ENCODE peak calls at places on chromosomes 12 and 14, in five cellular contexts. B, W, L, V and P are unnamed samples. For H3K79me2, the result is how much of the 10 kb centered on the place peaks cover.

GRCh38 chr14:104928391-104929133 is 3.9 kb downstream of the PLD4 start:
- DNase-seq in B (no peak), W (no peak), L (no peak), V (no peak), P (no peak)

GRCh38 chr14:78697341-78697740 is 527.2 kb downstream of the NRXN3 start:
- DNase-seq in B (peak), W (peak), L (no peak), V (no peak), P (peak)

GRCh38 chr12:112340983-112341840 is 41.0 kb downstream of the HECTD4 start:
- DNase-seq in B (no peak), W (no peak), L (no peak), V (no peak), P (no peak)

GRCh38 chr14:103257211-103257962 is 76.7 kb upstream of the EIF5 start:
- DNase-seq in B (no peak), W (no peak), L (peak), V (no peak), P (no peak)

GRCh38 chr12:130157998-130158774 is 4.1 kb upstream of the FZD10 start:
- DNase-seq in B (no peak), W (no peak), L (no peak), V (no peak), P (no peak)

GRCh38 chr14:26960049-26960688 is 362.3 kb upstream of the NOVA1 start:
- DNase-seq in B (no peak), W (no peak), L (no peak), V (no peak), P (no peak)

GRCh38 chr14:98498019-98498885 is 773.7 kb downstream of the BCL11B start:
- DNase-seq in B (no peak), W (no peak), L (no peak), V (no peak), P (no peak)

GRCh38 chr12:2803635-2804380 is 8.7 kb upstream of the ITFG2 start:
- DNase-seq in B (no peak), W (no peak), L (no peak), V (peak), P (no peak)

GRCh38 chr12:6532927-6533652 is 1.2 kb upstream of the GAPDH start:
- DNase-seq in B (peak), W (peak), L (peak), V (no peak), P (no peak)

GRCh38 chr12:12561305-12562015 is 1.2 kb downstream of the DUSP16 start:
- DNase-seq in B (peak), W (peak), L (peak), V (no peak), P (no peak)

GRCh38 chr14:57865450-57866198 is at the start of gene SLC35F4:
- DNase-seq in B (peak), W (no peak), L (peak), V (no peak), P (no peak)

GRCh38 chr12:49930515-49931288 is 19.8 kb upstream of the AQP2 start:
- DNase-seq in B (no peak), W (no peak), L (no peak), V (no peak), P (no peak)

GRCh38 chr14:71703477-71703876 is 228.8 kb upstream of the RGS6 start:
- DNase-seq in B (no peak), W (no peak), L (no peak), V (no peak), P (no peak)

GRCh38 chr14:35844494-35844893 is 18.4 kb downstream of the BRMS1L start:
- DNase-seq in B (no peak), W (no peak), L (no peak), V (no peak), P (no peak)

GRCh38 chr12:50017047-50017446 is 8.2 kb downstream of the RACGAP1 start:
- DNase-seq in B (no peak), W (no peak), L (no peak), V (no peak), P (no peak)

GRCh38 chr12:104718581-104718980 is 239.5 kb downstream of the SLC41A2 start:
- DNase-seq in B (no peak), W (no peak), L (no peak), V (no peak), P (no peak)

GRCh38 chr12:99130808-99131538 is 485.9 kb downstream of the APAF1 start:
- DNase-seq in B (no peak), W (no peak), L (no peak), V (peak), P (no peak)

GRCh38 chr12:53023-53734 is 13.4 kb upstream of the IQSEC3 start:
- DNase-seq in B (no peak), W (no peak), L (no peak), V (no peak), P (no peak)

GRCh38 chr14:73393375-73393774 is 65.0 kb downstream of the NUMB start:
- DNase-seq in B (no peak), W (no peak), L (no peak), V (no peak), P (no peak)

GRCh38 chr12:104790296-104791125 is 167.6 kb downstream of the SLC41A2 start:
- DNase-seq in B (peak), W (peak), L (peak), V (peak), P (peak)

GRCh38 chr12:51475543-51475942 is 50.9 kb downstream of the SLC4A8 start:
- DNase-seq in B (no peak), W (no peak), L (no peak), V (no peak), P (no peak)

GRCh38 chr14:78848234-78848820 is 678.2 kb downstream of the NRXN3 start:
- DNase-seq in B (peak), W (peak), L (peak), V (no peak), P (peak)

GRCh38 chr14:37746140-37746832 is 150.9 kb downstream of the TTC6 start:
- DNase-seq in B (no peak), W (peak), L (no peak), V (no peak), P (no peak)

GRCh38 chr12:125092108-125092871 is 27.1 kb downstream of the AACS start:
- DNase-seq in B (no peak), W (no peak), L (no peak), V (no peak), P (no peak)

GRCh38 chr12:24838531-24838950 is 110.4 kb downstream of the BCAT1 start:
- DNase-seq in B (no peak), W (no peak), L (no peak), V (peak), P (no peak)

GRCh38 chr14:104634886-104635570 is 30.5 kb upstream of the TMEM179 start:
- DNase-seq in B (no peak), W (no peak), L (no peak), V (no peak), P (no peak)

GRCh38 chr12:26226629-26227375 is 31.4 kb downstream of the SSPN start:
- DNase-seq in B (no peak), W (no peak), L (peak), V (no peak), P (no peak)

GRCh38 chr12:117686911-117687377 is 281.8 kb downstream of the KSR2 start:
- DNase-seq in B (no peak), W (peak), L (no peak), V (no peak), P (peak)

GRCh38 chr12:44342371-44342770 is 506.5 kb downstream of the TMEM117 start:
- DNase-seq in B (no peak), W (no peak), L (no peak), V (no peak), P (no peak)

GRCh38 chr14:69242311-69243224 is 17.4 kb upstream of the GALNT16 start:
- DNase-seq in B (peak), W (peak), L (peak), V (peak), P (peak)

GRCh38 chr14:105447651-105448640 is 26.7 kb upstream of the CRIP2 start:
- DNase-seq in B (no peak), W (no peak), L (no peak), V (no peak), P (no peak)

GRCh38 chr12:116416161-116416560 is 138.7 kb upstream of the MED13L start:
- DNase-seq in B (no peak), W (no peak), L (no peak), V (no peak), P (no peak)

GRCh38 chr14:44404021-44404420 is 103.1 kb downstream of the FSCB start:
- DNase-seq in B (no peak), W (no peak), L (no peak), V (no peak), P (no peak)

GRCh38 chr12:42584539-42585174 is 4.9 kb downstream of the PRICKLE1 start:
- DNase-seq in B (no peak), W (no peak), L (no peak), V (no peak), P (no peak)

DNA sequence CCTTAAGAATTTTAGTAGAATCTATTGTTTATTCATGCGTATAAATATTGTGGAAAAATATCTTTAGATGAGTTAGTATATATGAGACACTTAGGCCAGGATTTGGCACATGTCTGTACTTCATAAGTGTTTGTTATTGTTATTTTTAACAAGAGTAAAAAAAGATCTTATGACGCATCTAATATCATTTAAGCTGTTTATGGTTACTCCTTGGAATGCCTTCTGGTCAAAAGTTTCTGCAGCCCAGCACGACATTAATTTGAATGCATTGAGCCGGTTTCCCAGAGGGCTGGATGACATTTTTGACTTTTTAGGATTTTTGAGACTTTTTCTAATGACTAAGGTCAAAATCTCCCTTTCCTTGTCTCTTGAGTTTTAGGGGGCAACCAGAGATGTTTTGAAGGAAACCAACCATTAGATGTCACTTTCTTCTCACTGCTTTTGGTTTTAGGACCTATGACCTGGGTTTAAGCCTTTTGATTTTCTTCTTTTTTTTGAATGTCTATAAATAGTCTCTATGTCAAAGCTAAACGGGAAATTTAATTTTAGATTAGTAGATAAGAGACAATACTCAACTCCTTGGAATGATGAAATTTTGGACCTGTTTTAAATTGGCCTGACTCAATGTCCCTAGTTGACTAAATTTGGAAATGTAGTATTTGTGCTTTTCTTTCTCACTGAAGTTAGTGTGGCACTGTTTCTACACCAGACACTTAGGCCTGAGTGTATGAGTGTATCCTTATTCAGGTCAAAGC is 215.5 kb downstream of the AEBP2 start:
- DNase-seq in B (no peak), W (no peak), L (no peak), V (no peak), P (no peak)
- TF ChIP-seq CTCF in B (no peak), W (no peak), L (no peak), V (no peak), P (no peak)

GRCh38 chr12:4417471-4417870 is 28.1 kb downstream of the FGF6 start:
- DNase-seq in B (no peak), W (no peak), L (no peak), V (no peak), P (no peak)
- H3K79me2 ChIP-seq in B (under half), W (under half), L (under half), V (under half), P (under half)

GRCh38 chr14:93206793-93207467 is at the start of the genes GON7 and UBR7:
- DNase-seq in B (peak), W (peak), L (peak), V (peak), P (peak)

GRCh38 chr14:93212432-93212831 is 5.4 kb downstream of the UBR7 start:
- DNase-seq in B (no peak), W (no peak), L (no peak), V (peak), P (no peak)

DNA sequence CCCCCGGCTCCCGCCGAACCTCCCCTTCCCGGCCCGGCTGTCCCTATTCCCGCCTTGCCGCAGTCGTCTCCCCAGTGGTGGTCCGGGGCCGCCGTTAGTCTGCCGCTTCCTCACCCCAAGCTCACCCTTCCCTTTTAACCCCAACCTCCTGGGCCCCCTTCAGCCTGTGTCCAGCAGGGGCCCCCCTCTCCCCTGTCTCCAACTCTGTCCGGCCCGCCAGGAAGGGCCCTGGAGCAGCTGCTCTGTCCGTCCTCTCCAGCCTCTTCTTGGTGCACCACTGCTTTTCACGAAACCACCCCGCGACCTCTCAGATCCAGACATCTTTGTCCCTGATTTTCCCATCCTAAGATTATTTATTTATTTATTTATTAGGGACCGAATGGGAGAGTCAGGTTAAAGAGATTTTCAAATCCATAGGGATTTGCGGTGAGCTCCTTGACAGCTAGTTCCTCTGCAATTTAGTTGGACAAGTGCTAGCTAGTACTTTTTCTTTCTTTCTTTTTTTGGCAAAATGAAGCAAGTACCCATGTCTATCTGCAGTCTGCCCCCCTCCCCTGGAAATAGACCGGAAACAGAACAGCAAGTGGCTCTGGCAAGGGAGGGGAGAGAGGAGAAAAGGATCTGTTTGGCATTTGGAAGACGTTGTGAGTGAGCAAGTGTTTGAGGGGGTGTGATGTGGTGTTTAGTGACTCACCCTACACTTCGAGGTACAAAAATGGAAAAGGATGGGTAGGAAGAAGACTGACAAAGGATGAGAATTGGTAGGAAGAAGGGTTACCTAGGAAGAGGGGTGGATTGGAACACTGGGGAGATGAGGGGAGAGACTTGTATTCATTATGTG is 632 bp downstream of the UBR7 start:
- DNase-seq in B (peak), W (no peak), L (peak), V (no peak), P (no peak)
- TF ChIP-seq SRF in B (no peak), W (no peak), L (no peak), V (no peak), P (no peak)

DNA sequence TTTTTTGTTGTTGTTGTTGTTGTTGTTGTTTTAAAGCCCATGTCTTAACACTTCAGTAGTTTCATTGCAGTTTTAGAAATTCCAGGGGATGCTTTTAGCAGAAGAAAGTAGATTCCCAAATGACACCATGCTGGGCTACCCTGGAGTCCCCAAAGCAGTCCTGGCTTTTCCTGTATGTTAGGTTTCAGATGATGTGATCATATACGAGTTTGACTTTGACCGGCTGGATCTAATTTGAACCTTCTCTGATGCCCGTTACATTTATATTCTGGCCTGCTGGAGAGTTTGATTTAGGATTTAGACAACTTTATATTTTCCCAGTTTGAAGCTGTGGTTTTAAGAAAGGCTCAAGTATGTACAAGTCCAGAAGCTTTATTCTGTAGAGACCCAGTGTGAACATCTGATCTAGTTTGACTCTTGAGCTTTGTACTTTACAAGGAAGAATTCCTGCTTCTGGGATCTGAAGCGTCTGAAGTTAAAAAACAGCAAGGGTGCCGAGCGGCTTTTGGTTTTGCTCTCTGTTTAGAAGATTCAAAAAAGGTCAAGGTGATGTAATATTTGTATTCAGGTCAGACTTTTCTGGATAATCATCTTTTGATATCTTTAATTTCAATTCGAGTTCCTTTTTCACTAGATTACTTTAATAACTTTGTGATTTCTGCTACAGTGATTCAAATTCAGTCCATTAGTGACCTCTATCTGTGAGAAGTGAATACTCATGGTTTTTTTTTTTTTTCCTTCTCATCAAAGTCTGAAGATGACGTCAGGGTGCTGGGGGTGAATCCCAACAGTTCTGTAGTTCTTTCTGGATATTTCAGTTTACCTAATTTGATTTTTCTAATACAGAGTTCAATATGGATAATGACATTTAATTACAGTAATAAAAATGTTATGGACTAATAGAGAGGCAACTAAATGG is 6.2 kb downstream of the FLRT2 start:
- DNase-seq in B (no peak), W (peak), L (no peak), V (no peak), P (no peak)
- TF ChIP-seq CTCF in B (no peak), W (peak), L (no peak), V (no peak), P (no peak)

GRCh38 chr14:99975190-99975589 is 90.0 kb upstream of the EVL start:
- DNase-seq in B (no peak), W (no peak), L (no peak), V (no peak), P (no peak)
- H3K79me2 ChIP-seq in B (half or more), W (under half), L (half or more), V (under half), P (under half)

DNA sequence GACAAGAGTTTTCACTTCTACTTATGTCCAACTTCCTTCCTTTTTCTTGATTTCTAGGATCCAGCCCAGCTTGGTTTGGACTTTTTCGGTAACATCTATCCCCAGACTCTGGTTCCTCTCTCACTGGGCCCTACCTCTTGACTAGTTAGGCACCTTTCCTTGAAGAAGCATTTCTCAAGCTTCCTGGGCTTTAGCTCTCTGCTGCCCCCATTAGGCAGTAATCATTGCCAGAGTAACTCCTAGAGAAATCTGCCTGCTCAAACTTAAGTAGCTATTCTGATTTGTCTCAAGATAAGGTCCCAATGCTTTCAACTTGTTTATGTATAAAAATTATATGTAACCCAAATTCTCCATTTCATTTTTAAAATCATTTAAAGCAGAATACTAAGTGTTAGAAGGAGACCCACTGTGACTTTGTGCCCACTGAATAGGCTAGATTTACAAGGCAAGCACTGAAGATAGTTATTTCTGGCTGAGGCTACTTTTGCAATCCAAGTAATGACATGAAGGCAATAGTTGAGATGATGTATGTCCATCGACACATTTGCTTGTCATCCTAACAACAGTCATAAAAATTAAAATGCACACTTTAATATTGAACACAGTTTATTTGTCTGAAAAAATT is 275.0 kb upstream of the G2E3 start:
- DNase-seq in B (peak), W (peak), L (peak), V (no peak), P (peak)
- TF ChIP-seq SRF in B (no peak), W (no peak), L (no peak), V (no peak), P (no peak)

DNA sequence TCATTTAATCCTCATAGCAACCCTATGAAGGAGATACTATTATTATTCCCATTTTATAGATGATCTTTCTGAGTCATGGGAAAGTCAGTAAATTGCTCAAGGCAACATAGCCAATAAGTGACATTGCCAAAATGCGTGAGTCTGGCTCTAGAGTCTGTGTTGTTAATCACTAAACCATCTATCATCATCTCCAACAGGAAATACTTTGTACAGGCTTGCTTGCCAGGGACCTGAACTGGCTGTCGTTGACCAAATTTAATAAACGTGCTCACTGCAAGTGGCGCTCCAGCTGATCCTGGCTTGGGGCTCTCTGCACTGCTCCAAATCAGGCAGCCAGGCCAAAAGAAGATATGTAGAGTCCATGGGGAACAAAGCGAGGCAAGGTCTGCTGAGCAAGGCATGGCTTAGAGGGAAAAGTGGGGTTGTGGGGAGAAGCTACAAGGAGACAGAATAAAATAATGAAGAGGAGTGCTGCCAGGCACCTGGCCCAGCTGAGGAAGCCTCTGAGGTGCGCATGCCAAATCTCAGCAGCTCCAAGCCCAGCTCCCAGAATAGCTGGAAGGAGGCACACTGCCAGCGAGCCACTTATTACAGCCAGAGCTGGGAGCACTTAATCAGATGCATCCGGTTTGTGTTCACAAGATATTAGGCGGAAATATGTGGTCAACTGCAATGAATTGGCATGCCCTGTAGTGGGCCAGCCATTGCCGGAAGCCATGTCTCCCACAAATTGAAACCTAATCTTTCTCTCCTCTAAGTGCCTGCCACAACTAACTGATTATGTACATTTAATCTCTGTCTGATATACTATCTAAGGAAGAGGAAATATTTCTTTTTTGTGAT is 43.3 kb upstream of the PTPRO start:
- DNase-seq in B (no peak), W (no peak), L (no peak), V (no peak), P (no peak)
- TF ChIP-seq CTCF in B (no peak), W (no peak), L (no peak), V (no peak), P (no peak)